ENCODE peak calls at places on chromosomes 7 and 10, in seven cellular contexts. Z is AG09309, B is AG04449, L is GM12865, U is HL-60, P is A549, K is neural progenitor cell. M is an unnamed sample.

GRCh38 chr10:105837951-105838350 is 1196.9 kb downstream of the SORCS3 start:
- DNase-seq in Z (no peak), P (no peak), L (peak; percentile 67), B (no peak), K (no peak), U (no peak), M (no peak)

GRCh38 chr10:132396495-132397035 is 435 bp upstream of the PWWP2B start:
- DNase-seq in P (peak; percentile 42), L (peak; percentile 41), U (peak; percentile 56), Z (no peak), K (peak; percentile 86), B (no peak), M (no peak)

GRCh38 chr7:120724448-120724847 is 133.5 kb downstream of the TSPAN12 start:
- DNase-seq in Z (no peak), K (no peak), P (no peak), U (no peak), L (no peak), B (no peak), M (no peak)

GRCh38 chr10:112520864-112521263 is 73.8 kb downstream of the VTI1A start:
- DNase-seq in P (no peak), L (no peak), K (no peak), U (no peak), B (no peak), Z (no peak), M (no peak)

GRCh38 chr7:130844811-130845580 is 111.0 kb upstream of the KLF14 start:
- DNase-seq in K (no peak), B (no peak), U (no peak), L (no peak), Z (no peak), P (peak; percentile 81), M (peak; percentile 85)

GRCh38 chr10:124605001-124605370 is 139.2 kb downstream of the FAM53B start:
- DNase-seq in P (no peak), Z (no peak), U (no peak), B (no peak), L (no peak), K (no peak), M (no peak)

GRCh38 chr7:81924494-81924893 is 154.6 kb upstream of the HGF start:
- DNase-seq in B (no peak), U (no peak), Z (no peak), P (no peak), L (peak; percentile 70), K (peak; percentile 2), M (no peak)

GRCh38 chr7:28977881-28978280 is 19.8 kb upstream of the TRIL start:
- DNase-seq in K (no peak), B (no peak), L (no peak), P (no peak), Z (no peak), U (no peak), M (no peak)

GRCh38 chr10:75403144-75404022 is 1.8 kb upstream of the ZNF503 start:
- DNase-seq in K (peak; percentile 87), L (no peak), U (no peak), P (peak; percentile 42), Z (no peak), B (no peak), M (no peak)

GRCh38 chr7:1536768-1537630 is 6.5 kb downstream of the MAFK start:
- DNase-seq in U (no peak), Z (peak; percentile 96), L (no peak), P (peak; percentile 98), K (peak; percentile 83), B (peak; percentile 93), M (peak; percentile 90)

GRCh38 chr10:102113956-102114857 is 6.0 kb downstream of the LDB1 start:
- DNase-seq in K (peak; percentile 73), B (no peak), Z (no peak), P (no peak), L (no peak), U (no peak), M (no peak)

GRCh38 chr7:12708314-12708713 is 20.9 kb downstream of the ARL4A start:
- DNase-seq in Z (no peak), U (no peak), K (no peak), P (no peak), L (no peak), B (no peak), M (no peak)

GRCh38 chr7:6613706-6614105 is 1.7 kb upstream of the ZNF853 start:
- DNase-seq in U (no peak), L (no peak), P (no peak), B (no peak), K (no peak), Z (no peak), M (no peak)

GRCh38 chr10:481636-482035 is 207.8 kb downstream of the DIP2C start:
- DNase-seq in Z (no peak), L (no peak), P (no peak), K (no peak), U (no peak), B (no peak), M (no peak)

DNA sequence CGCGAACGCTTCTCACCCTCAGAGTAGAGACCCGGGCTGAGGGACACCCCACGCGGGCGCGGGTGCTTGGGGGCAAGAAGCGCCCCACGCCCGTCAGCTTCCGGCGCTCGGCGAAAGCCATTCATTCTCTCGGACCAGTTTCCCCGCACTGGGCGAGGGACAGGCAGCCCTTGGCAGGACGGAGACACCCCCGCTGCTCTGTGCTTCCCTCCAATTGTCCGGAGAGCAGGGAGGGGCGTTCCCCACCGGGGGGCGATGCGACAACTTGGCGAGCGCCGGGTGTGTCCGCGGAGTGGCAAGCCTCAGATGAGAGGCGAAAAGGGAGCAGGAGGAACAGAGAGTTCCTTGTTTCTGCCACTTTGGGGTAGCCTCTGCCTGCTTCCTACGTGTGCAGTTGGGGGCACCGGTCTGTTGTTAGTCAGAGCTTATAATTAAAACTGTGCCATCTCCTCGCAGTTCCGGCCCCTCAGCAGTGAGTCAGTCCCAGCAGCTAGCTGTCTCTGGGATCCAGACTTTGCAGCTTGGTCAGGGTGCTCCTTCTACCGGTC is 1.7 kb downstream of the GPR158 start:
- DNase-seq in K (peak; percentile 60), L (no peak), B (no peak), Z (no peak), P (no peak), U (no peak), M (no peak)
- H3K4me3 ChIP-seq in K (peak overlapping the region; percentile 59), L (no peak overlapping the region), B (no peak overlapping the region), Z (no peak overlapping the region), P (no peak overlapping the region), U (no peak overlapping the region), M (no peak overlapping the region)

GRCh38 chr7:22724861-22725260 is 2.1 kb upstream of the IL6 start:
- DNase-seq in L (no peak), B (no peak), P (no peak), U (no peak), K (no peak), Z (no peak), M (no peak)

GRCh38 chr7:22723642-22724041 is 3.4 kb upstream of the IL6 start:
- DNase-seq in U (peak; percentile 33), L (no peak), P (no peak), Z (no peak), K (no peak), B (no peak), M (no peak)

GRCh38 chr7:22726345-22726848 is 603 bp upstream of the IL6 start:
- DNase-seq in Z (no peak), L (peak; percentile 74), K (peak; percentile 71), B (no peak), P (peak; percentile 76), U (peak; percentile 23), M (peak; percentile 66)

GRCh38 chr7:22726849-22727792 is at the start of gene IL6:
- DNase-seq in L (no peak), U (peak; percentile 23), B (peak; percentile 86), Z (peak; percentile 97), K (peak; percentile 48), P (peak; percentile 43), M (peak; percentile 72)

DNA sequence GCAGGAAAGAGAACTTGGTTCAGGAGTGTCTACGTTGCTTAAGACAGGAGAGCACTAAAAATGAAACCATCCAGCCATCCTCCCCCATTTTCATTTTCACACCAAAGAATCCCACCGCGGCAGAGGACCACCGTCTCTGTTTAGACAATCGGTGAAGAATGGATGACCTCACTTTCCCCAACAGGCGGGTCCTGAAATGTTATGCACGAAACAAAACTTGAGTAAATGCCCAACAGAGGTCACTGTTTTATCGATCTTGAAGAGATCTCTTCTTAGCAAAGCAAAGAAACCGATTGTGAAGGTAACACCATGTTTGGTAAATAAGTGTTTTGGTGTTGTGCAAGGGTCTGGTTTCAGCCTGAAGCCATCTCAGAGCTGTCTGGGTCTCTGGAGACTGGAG is 1.4 kb upstream of the IL6 start:
- DNase-seq in B (no peak), Z (no peak), U (peak; percentile 15), L (peak; percentile 71), K (peak; percentile 23), P (peak; percentile 40), M (no peak)
- TF ChIP-seq CTCF in B (no peak), Z (no peak), U (no peak), L (peak; percentile 17), K (no peak), P (peak; percentile 24), M (no peak)

DNA sequence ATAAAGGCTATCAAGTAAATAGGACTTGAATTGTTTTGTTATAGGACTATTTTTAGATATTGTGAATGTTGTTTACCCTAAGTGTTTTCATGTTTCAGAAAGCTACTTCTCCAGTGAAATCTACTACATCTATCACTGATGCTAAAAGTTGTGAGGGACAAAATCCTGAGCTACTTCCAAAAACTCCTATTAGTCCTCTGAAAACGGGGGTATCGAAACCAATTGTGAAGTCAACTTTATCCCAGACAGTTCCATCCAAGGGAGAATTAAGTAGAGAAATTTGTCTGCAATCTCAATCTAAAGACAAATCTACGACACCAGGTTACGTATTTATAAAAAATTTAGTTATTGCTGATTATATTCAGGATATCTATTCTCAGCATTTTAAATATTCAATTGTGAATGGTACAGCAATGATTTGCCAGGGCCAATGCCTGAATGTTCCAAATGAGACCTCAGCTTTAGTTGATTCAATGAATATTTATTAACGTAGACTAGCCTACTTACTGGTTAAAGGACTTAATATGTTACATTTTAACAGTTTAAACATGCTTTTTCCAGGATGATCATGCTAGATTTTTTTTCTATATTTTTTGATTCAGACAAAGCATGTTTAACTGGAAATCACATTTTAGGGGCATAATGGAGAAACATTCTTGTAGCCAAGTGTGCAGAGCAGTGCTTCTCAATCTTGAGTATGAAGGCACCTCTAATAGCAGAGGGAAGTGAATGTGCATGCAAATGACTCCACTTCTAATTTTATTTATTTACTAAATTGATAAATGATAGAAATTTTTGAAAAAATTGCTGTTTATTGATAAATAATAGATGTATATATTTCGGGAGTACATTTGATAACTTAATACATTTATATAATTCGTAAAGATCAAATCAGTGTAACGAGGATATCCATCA is 18.2 kb downstream of the ANLN start:
- DNase-seq in K (no peak), Z (no peak), B (no peak), P (no peak), L (no peak), U (no peak), M (no peak)
- H3K4me3 ChIP-seq in K (no peak overlapping the region), Z (no peak overlapping the region), B (no peak overlapping the region), P (no peak overlapping the region), L (no peak overlapping the region), U (no peak overlapping the region), M (no peak overlapping the region)

DNA sequence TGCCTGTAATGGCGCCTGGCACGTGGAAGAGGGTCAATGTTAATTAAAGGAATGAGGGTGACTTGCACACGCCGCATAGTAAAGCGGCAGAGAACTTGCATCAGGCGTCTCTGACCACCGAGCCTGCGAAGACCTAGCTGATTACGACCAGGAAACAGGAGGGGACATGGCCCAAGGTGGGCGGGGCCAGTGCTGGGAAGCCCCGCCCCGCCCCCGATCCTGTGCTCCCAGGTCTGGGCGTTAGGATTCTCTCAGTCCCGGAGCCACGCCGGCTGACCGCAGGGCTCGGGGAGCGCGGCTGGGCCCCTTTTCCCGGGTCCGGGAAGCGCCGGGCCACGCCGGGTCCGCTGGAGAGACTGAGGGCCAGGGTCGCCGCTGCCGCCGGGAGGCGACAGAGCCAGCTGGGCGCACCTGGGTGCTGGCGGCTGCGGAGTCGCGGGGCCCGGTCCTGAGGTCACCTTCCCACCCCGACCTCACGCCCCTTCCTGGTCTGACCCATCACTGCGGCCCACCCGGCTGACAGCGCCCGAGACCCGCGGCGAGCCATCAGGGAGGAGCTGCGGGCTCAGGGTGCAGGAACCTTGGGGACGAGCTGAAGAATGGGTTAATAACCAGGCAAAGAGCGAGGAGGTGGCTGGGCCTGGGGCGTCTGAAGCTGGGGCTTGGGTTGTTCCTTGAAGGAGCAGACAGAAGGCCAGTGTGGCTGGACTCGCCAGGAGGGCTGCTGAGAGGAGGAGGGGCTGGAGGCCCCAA is 23.0 kb upstream of the GRID1 start:
- DNase-seq in U (no peak), P (peak; percentile 42), B (no peak), Z (no peak), L (peak; percentile 75), K (peak; percentile 90), M (no peak)
- TF ChIP-seq CTCF in U (no peak), P (no peak), B (no peak), Z (no peak), L (peak; percentile 24), K (peak; percentile 24), M (no peak)